ENCODE peak calls at places on chromosomes 16 and 17, in five cellular contexts. One of them, this sample, is unnamed.

GRCh38 chr16:79104567-79104966 is 496.0 kb downstream of the MAF start:
- DNase-seq in BJ: no peak
- DNase-seq in pons: no peak
- DNase-seq in IMR-90: no peak
- DNase-seq in T1000: no peak
- DNase-seq in this sample: no peak

GRCh38 chr16:4685292-4685691 is 8.1 kb upstream of the NUDT16L1 start:
- DNase-seq in BJ: no peak
- DNase-seq in pons: no peak
- DNase-seq in IMR-90: no peak
- DNase-seq in T1000: no peak
- DNase-seq in this sample: no peak

GRCh38 chr17:48113201-48113676 is 5.7 kb downstream of the SNX11 start:
- DNase-seq in BJ: no peak
- DNase-seq in pons: peak; percentile 61
- DNase-seq in IMR-90: no peak
- DNase-seq in T1000: no peak
- DNase-seq in this sample: no peak

GRCh38 chr17:78996781-78997201 is 12.8 kb downstream of the CANT1 start:
- DNase-seq in BJ: no peak
- DNase-seq in pons: no peak
- DNase-seq in IMR-90: no peak
- DNase-seq in T1000: no peak
- DNase-seq in this sample: no peak

GRCh38 chr17:63550816-63551639 is 751 bp downstream of the DCAF7 start:
- DNase-seq in BJ: no peak
- DNase-seq in pons: peak; percentile 9
- DNase-seq in IMR-90: peak; percentile 29
- DNase-seq in T1000: no peak
- DNase-seq in this sample: no peak

GRCh38 chr16:19348578-19349315 is 63.2 kb downstream of the CLEC19A start:
- DNase-seq in BJ: no peak
- DNase-seq in pons: no peak
- DNase-seq in IMR-90: no peak
- DNase-seq in T1000: no peak
- DNase-seq in this sample: no peak

GRCh38 chr17:12789075-12789975 is at the start of gene ARHGAP44:
- DNase-seq in BJ: no peak
- DNase-seq in pons: peak; percentile 25
- DNase-seq in IMR-90: peak; percentile 59
- DNase-seq in T1000: peak; percentile 66
- DNase-seq in this sample: no peak

GRCh38 chr17:76631821-76632565 is 11.6 kb downstream of the ST6GALNAC1 start:
- DNase-seq in BJ: no peak
- DNase-seq in pons: no peak
- DNase-seq in IMR-90: peak; percentile 28
- DNase-seq in T1000: no peak
- DNase-seq in this sample: no peak

GRCh38 chr16:56987692-56988091 is 1.7 kb upstream of the NLRC5 start:
- DNase-seq in BJ: no peak
- DNase-seq in pons: no peak
- DNase-seq in IMR-90: no peak
- DNase-seq in T1000: no peak
- DNase-seq in this sample: no peak

GRCh38 chr17:12732366-12732765 is 56.9 kb upstream of the ARHGAP44 start:
- DNase-seq in BJ: no peak
- DNase-seq in pons: no peak
- DNase-seq in IMR-90: no peak
- DNase-seq in T1000: no peak
- DNase-seq in this sample: no peak

GRCh38 chr17:62860962-62861873 is 53.1 kb upstream of the MARCHF10 start:
- DNase-seq in BJ: no peak
- DNase-seq in pons: no peak
- DNase-seq in IMR-90: peak; percentile 13
- DNase-seq in T1000: no peak
- DNase-seq in this sample: no peak

GRCh38 chr16:17452931-17453330 is 17.8 kb downstream of the XYLT1 start:
- DNase-seq in BJ: no peak
- DNase-seq in pons: no peak
- DNase-seq in IMR-90: peak; percentile 44
- DNase-seq in T1000: no peak
- DNase-seq in this sample: no peak

GRCh38 chr16:89282523-89282922 is 65.0 kb downstream of the ZNF778 start:
- DNase-seq in BJ: no peak
- DNase-seq in pons: no peak
- DNase-seq in IMR-90: no peak
- DNase-seq in T1000: no peak
- DNase-seq in this sample: no peak

GRCh38 chr17:65553646-65554567 is 7.5 kb downstream of the AXIN2 start:
- DNase-seq in BJ: no peak
- DNase-seq in pons: no peak
- DNase-seq in IMR-90: peak; percentile 17
- DNase-seq in T1000: no peak
- DNase-seq in this sample: no peak

GRCh38 chr17:40095944-40096791 is 4.2 kb downstream of the NR1D1 start:
- DNase-seq in BJ: no peak
- DNase-seq in pons: no peak
- DNase-seq in IMR-90: peak; percentile 19
- DNase-seq in T1000: no peak
- DNase-seq in this sample: no peak

GRCh38 chr16:85465328-85466307 is 147.5 kb upstream of the GSE1 start:
- DNase-seq in BJ: peak; percentile 35
- DNase-seq in pons: no peak
- DNase-seq in IMR-90: peak; percentile 76
- DNase-seq in T1000: no peak
- DNase-seq in this sample: no peak

GRCh38 chr17:6489016-6489550 is 44.8 kb downstream of the PIMREG start:
- DNase-seq in BJ: no peak
- DNase-seq in pons: no peak
- DNase-seq in IMR-90: no peak
- DNase-seq in T1000: no peak
- DNase-seq in this sample: no peak

GRCh38 chr16:3141781-3142311 is 7.0 kb downstream of the ZNF213 start:
- DNase-seq in BJ: no peak
- DNase-seq in pons: no peak
- DNase-seq in IMR-90: no peak
- DNase-seq in T1000: no peak
- DNase-seq in this sample: no peak

GRCh38 chr16:89924925-89925307 is 1.8 kb downstream of the TUBB3 start:
- DNase-seq in BJ: no peak
- DNase-seq in pons: no peak
- DNase-seq in IMR-90: no peak
- DNase-seq in T1000: no peak
- DNase-seq in this sample: no peak

GRCh38 chr16:85457366-85457765 is 155.8 kb upstream of the GSE1 start:
- DNase-seq in BJ: no peak
- DNase-seq in pons: no peak
- DNase-seq in IMR-90: no peak
- DNase-seq in T1000: peak; percentile 16
- DNase-seq in this sample: no peak

GRCh38 chr17:81540676-81541027 is 11.5 kb downstream of the FAAP100 start:
- DNase-seq in BJ: no peak
- DNase-seq in pons: no peak
- DNase-seq in IMR-90: no peak
- DNase-seq in T1000: no peak
- DNase-seq in this sample: no peak

GRCh38 chr16:11876306-11876705 is 25.0 kb upstream of the RSL1D1 start:
- DNase-seq in BJ: no peak
- DNase-seq in pons: no peak
- DNase-seq in IMR-90: no peak
- DNase-seq in T1000: no peak
- DNase-seq in this sample: no peak

GRCh38 chr17:29615048-29615385 is 7.7 kb downstream of the CORO6 start:
- DNase-seq in BJ: no peak
- DNase-seq in pons: no peak
- DNase-seq in IMR-90: no peak
- DNase-seq in T1000: no peak
- DNase-seq in this sample: no peak

GRCh38 chr16:24045641-24046040 is 209.9 kb downstream of the PRKCB start:
- DNase-seq in BJ: no peak
- DNase-seq in pons: no peak
- DNase-seq in IMR-90: no peak
- DNase-seq in T1000: no peak
- DNase-seq in this sample: no peak

GRCh38 chr16:78607465-78607864 is 508.0 kb downstream of the WWOX start:
- DNase-seq in BJ: no peak
- DNase-seq in pons: no peak
- DNase-seq in IMR-90: no peak
- DNase-seq in T1000: no peak
- DNase-seq in this sample: no peak

GRCh38 chr16:29674188-29674587 is 4.8 kb upstream of the QPRT start:
- DNase-seq in BJ: no peak
- DNase-seq in pons: peak; percentile 88
- DNase-seq in IMR-90: peak; percentile 40
- DNase-seq in T1000: no peak
- DNase-seq in this sample: no peak

GRCh38 chr16:25721439-25721838 is 29.7 kb downstream of the HS3ST4 start:
- DNase-seq in BJ: no peak
- DNase-seq in pons: no peak
- DNase-seq in IMR-90: no peak
- DNase-seq in T1000: no peak
- DNase-seq in this sample: no peak